ENCODE peak calls at places on chromosome 19, in seven cellular contexts. Z, Y, U, A, D, X and F are unnamed samples.
A peak's percentile ranks its signal among the peaks of the same experiment; 100 is the strongest.

GRCh38 chr19:32896516-32897214 is 27.1 kb upstream of the SLC7A9 start:
- DNase-seq in Z (no peak), Y (no peak), U (no peak), A (peak; percentile 3), D (no peak), X (peak; percentile 21), F (no peak)

GRCh38 chr19:35789978-35790944 is 14.9 kb downstream of the ARHGAP33 start:
- DNase-seq in Z (no peak), Y (no peak), U (peak; percentile 30), A (no peak), D (no peak), X (no peak), F (no peak)

GRCh38 chr19:6536138-6536671 is 5.4 kb downstream of the TNFSF9 start:
- DNase-seq in Z (no peak), Y (peak; percentile 53), U (no peak), A (peak; percentile 38), D (peak; percentile 50), X (peak; percentile 13), F (no peak)

GRCh38 chr19:48810151-48810550 is 678 bp downstream of the BCAT2 start:
- DNase-seq in Z (no peak), Y (no peak), U (no peak), A (no peak), D (no peak), X (no peak), F (no peak)

GRCh38 chr19:44903216-44903601 is 2.4 kb upstream of the APOE start:
- DNase-seq in Z (no peak), Y (no peak), U (no peak), A (no peak), D (no peak), X (no peak), F (no peak)

GRCh38 chr19:35013047-35013819 is 13.1 kb downstream of the GRAMD1A start:
- DNase-seq in Z (peak; percentile 49), Y (peak; percentile 75), U (peak; percentile 78), A (peak; percentile 79), D (peak; percentile 57), X (peak; percentile 53), F (peak; percentile 84)

GRCh38 chr19:5687360-5688198 is 2.5 kb upstream of the RPL36 start:
- DNase-seq in Z (no peak), Y (no peak), U (no peak), A (no peak), D (no peak), X (no peak), F (no peak)

GRCh38 chr19:49017666-49018351 is 918 bp upstream of the LHB start:
- DNase-seq in Z (no peak), Y (peak; percentile 41), U (peak; percentile 60), A (peak; percentile 49), D (peak; percentile 60), X (peak; percentile 57), F (peak; percentile 67)

GRCh38 chr19:32817252-32817912 is 52.2 kb downstream of the SLC7A9 start:
- DNase-seq in Z (no peak), Y (no peak), U (no peak), A (no peak), D (no peak), X (no peak), F (no peak)

GRCh38 chr19:45492627-45493470 is 4.0 kb downstream of the RTN2 start:
- DNase-seq in Z (no peak), Y (peak; percentile 66), U (no peak), A (peak; percentile 88), D (no peak), X (peak; percentile 63), F (no peak)

GRCh38 chr19:16649734-16650133 is 10.2 kb downstream of the SMIM7 start:
- DNase-seq in Z (no peak), Y (peak; percentile 22), U (no peak), A (no peak), D (no peak), X (no peak), F (no peak)

GRCh38 chr19:50003810-50004419 is 21.3 kb downstream of the VRK3 start:
- DNase-seq in Z (no peak), Y (peak; percentile 96), U (no peak), A (peak; percentile 95), D (peak; percentile 93), X (peak; percentile 91), F (no peak)

GRCh38 chr19:9498183-9498902 is at the start of gene ZNF560:
- DNase-seq in Z (no peak), Y (peak; percentile 67), U (no peak), A (peak; percentile 27), D (peak; percentile 17), X (peak; percentile 15), F (no peak)

GRCh38 chr19:49338691-49339363 is 3.6 kb downstream of the CD37 start:
- DNase-seq in Z (peak; percentile 29), Y (peak; percentile 34), U (peak; percentile 98), A (peak; percentile 44), D (peak; percentile 16), X (peak; percentile 43), F (peak; percentile 75)

GRCh38 chr19:49496574-49497008 is 357 bp downstream of the RPS11 start:
- DNase-seq in Z (no peak), Y (no peak), U (no peak), A (no peak), D (no peak), X (no peak), F (no peak)

GRCh38 chr19:6521718-6522646 is 8.8 kb upstream of the TNFSF9 start:
- DNase-seq in Z (no peak), Y (peak; percentile 53), U (no peak), A (peak; percentile 36), D (peak; percentile 20), X (no peak), F (no peak)

DNA sequence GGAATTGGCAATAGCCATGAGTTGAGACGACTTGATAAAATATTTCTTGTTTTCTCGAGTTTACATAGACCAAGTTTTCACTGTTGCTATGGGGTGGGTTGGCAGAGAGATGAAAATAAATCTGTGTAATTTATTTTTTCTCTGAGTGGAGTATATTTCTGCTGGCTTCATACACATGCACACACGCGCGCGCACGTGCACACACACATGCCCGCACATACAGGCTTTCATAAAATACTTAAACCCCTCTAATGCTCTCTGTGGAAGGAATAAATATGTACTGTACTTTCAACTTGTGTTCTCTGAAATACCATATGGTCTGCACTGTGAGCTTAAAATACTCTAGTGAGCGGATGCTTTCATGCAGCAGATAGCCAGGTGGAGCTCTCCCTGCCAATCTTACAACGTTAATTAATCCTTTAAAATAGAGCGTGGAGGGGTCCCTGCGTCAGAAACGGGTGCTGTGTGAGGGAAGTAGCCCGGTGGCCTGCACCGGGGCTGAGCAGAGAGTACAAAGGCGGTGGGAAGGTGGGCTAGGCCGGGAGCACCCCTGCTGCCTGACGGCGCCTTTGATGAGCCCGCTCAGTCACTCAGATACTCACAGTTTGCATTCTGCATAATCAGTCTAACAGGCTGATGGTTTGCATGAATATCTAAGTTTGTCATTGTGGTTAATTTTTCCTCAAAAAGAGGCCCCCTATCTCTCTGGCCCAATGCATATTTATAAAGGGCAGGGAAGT is 44.1 kb downstream of the CCNE1 start:
- DNase-seq in Z (no peak), Y (no peak), U (no peak), A (no peak), D (no peak), X (no peak), F (no peak)
- H3K4me3 ChIP-seq in Z (no peak overlapping the region), Y (no peak overlapping the region), U (no peak overlapping the region), A (no peak overlapping the region), D (no peak overlapping the region), X (no peak overlapping the region), F (no peak overlapping the region)

DNA sequence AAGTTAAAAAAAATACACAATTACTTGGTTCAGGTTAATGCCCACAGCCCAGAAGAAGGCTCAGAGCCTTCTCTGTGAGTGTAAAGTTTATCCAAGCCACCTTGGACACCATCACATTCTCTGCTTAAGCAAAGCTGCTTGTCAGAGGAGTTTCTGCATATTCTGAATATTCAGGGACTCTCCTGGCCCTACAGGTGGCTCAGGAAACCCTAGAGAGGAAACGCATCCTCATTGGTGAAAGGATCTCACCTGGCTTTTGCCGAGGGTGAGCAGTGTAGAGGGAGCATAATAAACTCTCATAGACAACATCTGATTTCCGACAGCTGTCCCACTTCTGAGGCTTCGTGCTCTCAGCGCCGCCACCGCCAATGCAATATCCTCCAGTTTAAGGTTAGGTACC is 239.9 kb upstream of the TSHZ3 start:
- DNase-seq in Z (no peak), Y (no peak), U (no peak), A (no peak), D (no peak), X (no peak), F (no peak)
- H3K4me3 ChIP-seq in Z (no peak overlapping the region), Y (no peak overlapping the region), U (no peak overlapping the region), A (no peak overlapping the region), D (no peak overlapping the region), X (no peak overlapping the region), F (no peak overlapping the region)

GRCh38 chr19:58304255-58304654 is 922 bp upstream of the ERVK3-1 start:
- DNase-seq in Z (no peak), Y (no peak), U (no peak), A (no peak), D (no peak), X (no peak), F (no peak)
- H3K4me3 ChIP-seq in Z (no peak overlapping the region), Y (no peak overlapping the region), U (no peak overlapping the region), A (peak overlapping the region; percentile 90), D (no peak overlapping the region), X (no peak overlapping the region), F (no peak overlapping the region)

GRCh38 chr19:41872384-41872774 is 4.7 kb upstream of the CD79A start:
- DNase-seq in Z (no peak), Y (peak; percentile 30), U (peak; percentile 7), A (no peak), D (no peak), X (no peak), F (no peak)
- H3K4me3 ChIP-seq in Z (no peak overlapping the region), Y (no peak overlapping the region), U (no peak overlapping the region), A (no peak overlapping the region), D (no peak overlapping the region), X (no peak overlapping the region), F (no peak overlapping the region)

DNA sequence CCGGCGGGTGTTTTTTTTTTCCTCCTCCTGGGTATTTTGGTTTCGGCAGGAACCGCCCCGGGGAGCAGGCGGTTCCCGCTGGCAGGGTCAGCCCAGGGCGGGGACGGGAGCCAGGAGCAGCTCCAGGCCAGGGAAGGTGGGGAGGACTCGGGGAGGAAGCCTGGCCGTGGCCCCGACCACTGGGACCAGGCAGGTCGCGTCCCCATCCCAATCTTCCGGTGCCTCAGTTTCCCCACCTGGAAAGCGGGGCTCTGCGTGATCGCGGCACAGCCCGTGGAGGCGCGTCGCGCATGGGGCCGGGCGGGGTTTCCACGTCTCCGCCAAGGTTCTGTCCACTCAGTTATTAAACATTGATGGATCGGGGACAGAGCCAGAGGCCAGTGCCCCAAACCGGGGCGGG is 34.8 kb downstream of the IL12RB1 start:
- DNase-seq in Z (no peak), Y (no peak), U (peak; percentile 58), A (no peak), D (no peak), X (no peak), F (peak; percentile 82)
- H3K4me3 ChIP-seq in Z (peak overlapping the region; percentile 15), Y (no peak overlapping the region), U (no peak overlapping the region), A (no peak overlapping the region), D (no peak overlapping the region), X (no peak overlapping the region), F (no peak overlapping the region)